ENCODE peak calls at places on chromosome X, in four cellular contexts. W is HTR-8/SVneo, K is HepG2, I is pancreas. T is an unnamed sample.

GRCh38 chrX:43974736-43975135 is 1.5 kb upstream of the NDP start:
- DNase-seq in W (no peak), I (no peak), K (no peak), T (no peak)

GRCh38 chrX:9207142-9207541 is 173.2 kb upstream of the FAM9B start:
- DNase-seq in K (no peak), W (no peak), I (no peak), T (no peak)

GRCh38 chrX:152072236-152072635 is 66.1 kb downstream of the MAGEA10 start:
- DNase-seq in K (peak), I (peak), W (peak), T (peak)

GRCh38 chrX:53188763-53189162 is 36.2 kb downstream of the KDM5C start:
- DNase-seq in W (no peak), I (no peak), K (no peak), T (peak)

GRCh38 chrX:111874241-111874640 is 1.7 kb upstream of the TRPC5OS start:
- DNase-seq in I (no peak), W (no peak), K (no peak), T (no peak)

GRCh38 chrX:103628386-103629290 is at the start of gene TCEAL1:
- DNase-seq in I (peak), W (no peak), K (peak), T (peak)

GRCh38 chrX:45843518-45843917 is 642.8 kb upstream of the DIPK2B start:
- DNase-seq in I (no peak), K (no peak), W (no peak), T (no peak)

GRCh38 chrX:94178145-94178790 is 504.3 kb downstream of the FAM133A start:
- DNase-seq in K (no peak), I (no peak), W (no peak), T (no peak)

GRCh38 chrX:131802836-131803626 is 220.1 kb upstream of the STK26 start:
- DNase-seq in W (no peak), K (no peak), I (no peak), T (no peak)

GRCh38 chrX:151713859-151714258 is 2.0 kb upstream of the FATE1 start:
- DNase-seq in W (peak), K (peak), I (no peak), T (peak)

GRCh38 chrX:19569930-19570329 is 54.6 kb upstream of the MAP3K15 start:
- DNase-seq in K (no peak), I (no peak), W (no peak), T (no peak)

GRCh38 chrX:27078371-27078770 is 384.8 kb downstream of the PPP4R3C start:
- DNase-seq in W (no peak), K (no peak), I (no peak), T (no peak)

GRCh38 chrX:136268051-136269048 is 17.1 kb upstream of the MAP7D3 start:
- DNase-seq in K (peak), W (no peak), I (peak), T (no peak)

GRCh38 chrX:130896816-130897508 is 6.0 kb downstream of the ENOX2 start:
- DNase-seq in K (no peak), W (no peak), I (no peak), T (no peak)

GRCh38 chrX:149045645-149046210 is 459.4 kb downstream of the IDS start:
- DNase-seq in W (no peak), K (no peak), I (no peak), T (no peak)

GRCh38 chrX:15820106-15821073 is 30.1 kb downstream of the ZRSR2 start:
- DNase-seq in K (no peak), W (no peak), I (no peak), T (no peak)

GRCh38 chrX:49844622-49845021 is 15.5 kb downstream of the PAGE4 start:
- DNase-seq in K (no peak), I (peak), W (no peak), T (no peak)

GRCh38 chrX:26722666-26723428 is 506.9 kb downstream of the MAGEB5 start:
- DNase-seq in K (no peak), W (no peak), I (no peak), T (no peak)

GRCh38 chrX:72128881-72129280 is 2.8 kb downstream of the RTL5 start:
- DNase-seq in W (peak), I (no peak), K (peak), T (no peak)

GRCh38 chrX:9628779-9629493 is 136.7 kb downstream of the GPR143 start:
- DNase-seq in I (no peak), K (no peak), W (no peak), T (no peak)

GRCh38 chrX:79477691-79478090 is 110.6 kb upstream of the ITM2A start:
- DNase-seq in I (no peak), W (no peak), K (no peak), T (no peak)

GRCh38 chrX:55149242-55149641 is 60.4 kb downstream of the PAGE2 start:
- DNase-seq in W (no peak), I (no peak), K (no peak), T (no peak)

GRCh38 chrX:17642891-17643290 is 94.4 kb upstream of the SCML1 start:
- DNase-seq in K (no peak), I (no peak), W (no peak), T (no peak)

GRCh38 chrX:48958635-48959094 is 1.3 kb upstream of the OTUD5 start:
- DNase-seq in W (no peak), K (peak), I (peak), T (peak)

GRCh38 chrX:81195712-81196111 is 6.0 kb downstream of the HMGN5 start:
- DNase-seq in K (peak), W (no peak), I (no peak), T (peak)

GRCh38 chrX:15646031-15646430 is 18.6 kb downstream of the CLTRN start:
- DNase-seq in K (no peak), I (no peak), W (no peak), T (no peak)

GRCh38 chrX:69232945-69233344 is 67.7 kb upstream of the PJA1 start:
- DNase-seq in I (no peak), W (no peak), K (no peak), T (no peak)

GRCh38 chrX:119687661-119688413 is 5.1 kb downstream of the SEPTIN6 start:
- DNase-seq in W (no peak), K (no peak), I (no peak), T (no peak)

GRCh38 chrX:40897768-40898167 is 162.4 kb upstream of the MED14 start:
- DNase-seq in W (no peak), K (no peak), I (no peak), T (no peak)

T was measured in brain microvascular endothelial cell.